ENCODE peak calls at places on chromosomes 11 and 22, in eight cellular contexts. One of them, this sample, is unnamed.

GRCh38 chr11:77026236-77026635 is 8.0 kb upstream of the B3GNT6 start:
- DNase-seq in PC-9: no peak
- DNase-seq in NCI-H510A treated with DMSO at 0.1 percent for 48 hours: no peak
- DNase-seq in stimulated activated CD4-positive, alpha-beta T cell treated with anti-CD3 and anti-CD28 coated beads, Interleukin-1b, Interleukin-23, amount 100 ng/mL, for 24 hours: no peak
- DNase-seq in left ventricle myocardium inferior: no peak
- DNase-seq in body of pancreas: no peak
- DNase-seq in activated T-helper 1 cell treated with Interleukin-2 at 50 U/mL for 16 hours: no peak
- DNase-seq in prostate gland: no peak
- DNase-seq in this sample: no peak

GRCh38 chr11:8586184-8586583 is 7.8 kb downstream of the STK33 start:
- DNase-seq in prostate gland: no peak
- DNase-seq in PC-9: no peak
- DNase-seq in stimulated activated CD4-positive, alpha-beta T cell treated with anti-CD3 and anti-CD28 coated beads, Interleukin-1b, Interleukin-23, amount 100 ng/mL, for 24 hours: no peak
- DNase-seq in left ventricle myocardium inferior: no peak
- DNase-seq in body of pancreas: no peak
- DNase-seq in activated T-helper 1 cell treated with Interleukin-2 at 50 U/mL for 16 hours: no peak
- DNase-seq in NCI-H510A treated with DMSO at 0.1 percent for 48 hours: no peak
- DNase-seq in this sample: no peak

GRCh38 chr11:69642549-69642912 is 1.6 kb downstream of the CCND1 start:
- DNase-seq in left ventricle myocardium inferior: peak
- DNase-seq in stimulated activated CD4-positive, alpha-beta T cell treated with anti-CD3 and anti-CD28 coated beads, Interleukin-1b, Interleukin-23, amount 100 ng/mL, for 24 hours: no peak
- DNase-seq in PC-9: no peak
- DNase-seq in body of pancreas: no peak
- DNase-seq in NCI-H510A treated with DMSO at 0.1 percent for 48 hours: no peak
- DNase-seq in activated T-helper 1 cell treated with Interleukin-2 at 50 U/mL for 16 hours: no peak
- DNase-seq in prostate gland: no peak
- DNase-seq in this sample: no peak

GRCh38 chr11:20131744-20132666 is 28.3 kb downstream of the DBX1 start:
- DNase-seq in activated T-helper 1 cell treated with Interleukin-2 at 50 U/mL for 16 hours: no peak
- DNase-seq in stimulated activated CD4-positive, alpha-beta T cell treated with anti-CD3 and anti-CD28 coated beads, Interleukin-1b, Interleukin-23, amount 100 ng/mL, for 24 hours: no peak
- DNase-seq in left ventricle myocardium inferior: peak
- DNase-seq in PC-9: peak
- DNase-seq in prostate gland: peak
- DNase-seq in body of pancreas: peak
- DNase-seq in NCI-H510A treated with DMSO at 0.1 percent for 48 hours: peak
- DNase-seq in this sample: peak

GRCh38 chr11:26753738-26754504 is 32.1 kb upstream of the SLC5A12 start:
- DNase-seq in prostate gland: peak
- DNase-seq in activated T-helper 1 cell treated with Interleukin-2 at 50 U/mL for 16 hours: no peak
- DNase-seq in PC-9: peak
- DNase-seq in body of pancreas: peak
- DNase-seq in stimulated activated CD4-positive, alpha-beta T cell treated with anti-CD3 and anti-CD28 coated beads, Interleukin-1b, Interleukin-23, amount 100 ng/mL, for 24 hours: no peak
- DNase-seq in left ventricle myocardium inferior: no peak
- DNase-seq in NCI-H510A treated with DMSO at 0.1 percent for 48 hours: peak
- DNase-seq in this sample: peak

GRCh38 chr11:118338637-118339061 is 3.9 kb downstream of the CD3D start:
- DNase-seq in left ventricle myocardium inferior: no peak
- DNase-seq in PC-9: no peak
- DNase-seq in prostate gland: no peak
- DNase-seq in stimulated activated CD4-positive, alpha-beta T cell treated with anti-CD3 and anti-CD28 coated beads, Interleukin-1b, Interleukin-23, amount 100 ng/mL, for 24 hours: peak
- DNase-seq in activated T-helper 1 cell treated with Interleukin-2 at 50 U/mL for 16 hours: peak
- DNase-seq in NCI-H510A treated with DMSO at 0.1 percent for 48 hours: no peak
- DNase-seq in body of pancreas: peak
- DNase-seq in this sample: no peak

GRCh38 chr22:38850941-38851849 is 7.4 kb upstream of the NPTXR start:
- DNase-seq in stimulated activated CD4-positive, alpha-beta T cell treated with anti-CD3 and anti-CD28 coated beads, Interleukin-1b, Interleukin-23, amount 100 ng/mL, for 24 hours: no peak
- DNase-seq in NCI-H510A treated with DMSO at 0.1 percent for 48 hours: no peak
- DNase-seq in prostate gland: no peak
- DNase-seq in body of pancreas: no peak
- DNase-seq in activated T-helper 1 cell treated with Interleukin-2 at 50 U/mL for 16 hours: no peak
- DNase-seq in PC-9: peak
- DNase-seq in left ventricle myocardium inferior: no peak
- DNase-seq in this sample: no peak

GRCh38 chr11:9646324-9646723 is 17.6 kb upstream of the SWAP70 start:
- DNase-seq in left ventricle myocardium inferior: no peak
- DNase-seq in activated T-helper 1 cell treated with Interleukin-2 at 50 U/mL for 16 hours: no peak
- DNase-seq in prostate gland: no peak
- DNase-seq in PC-9: no peak
- DNase-seq in NCI-H510A treated with DMSO at 0.1 percent for 48 hours: no peak
- DNase-seq in body of pancreas: no peak
- DNase-seq in stimulated activated CD4-positive, alpha-beta T cell treated with anti-CD3 and anti-CD28 coated beads, Interleukin-1b, Interleukin-23, amount 100 ng/mL, for 24 hours: no peak
- DNase-seq in this sample: no peak

GRCh38 chr11:46480909-46481308 is 89.3 kb upstream of the CHRM4 start:
- DNase-seq in body of pancreas: no peak
- DNase-seq in prostate gland: no peak
- DNase-seq in NCI-H510A treated with DMSO at 0.1 percent for 48 hours: no peak
- DNase-seq in left ventricle myocardium inferior: no peak
- DNase-seq in activated T-helper 1 cell treated with Interleukin-2 at 50 U/mL for 16 hours: no peak
- DNase-seq in stimulated activated CD4-positive, alpha-beta T cell treated with anti-CD3 and anti-CD28 coated beads, Interleukin-1b, Interleukin-23, amount 100 ng/mL, for 24 hours: no peak
- DNase-seq in PC-9: no peak
- DNase-seq in this sample: no peak

GRCh38 chr11:17504330-17505107 is 27.9 kb upstream of the ABCC8 start:
- DNase-seq in prostate gland: peak
- DNase-seq in activated T-helper 1 cell treated with Interleukin-2 at 50 U/mL for 16 hours: peak
- DNase-seq in PC-9: peak
- DNase-seq in left ventricle myocardium inferior: peak
- DNase-seq in stimulated activated CD4-positive, alpha-beta T cell treated with anti-CD3 and anti-CD28 coated beads, Interleukin-1b, Interleukin-23, amount 100 ng/mL, for 24 hours: peak
- DNase-seq in NCI-H510A treated with DMSO at 0.1 percent for 48 hours: peak
- DNase-seq in body of pancreas: peak
- DNase-seq in this sample: peak

GRCh38 chr11:113906515-113906914 is 1.9 kb downstream of the HTR3B start:
- DNase-seq in PC-9: no peak
- DNase-seq in activated T-helper 1 cell treated with Interleukin-2 at 50 U/mL for 16 hours: no peak
- DNase-seq in left ventricle myocardium inferior: no peak
- DNase-seq in stimulated activated CD4-positive, alpha-beta T cell treated with anti-CD3 and anti-CD28 coated beads, Interleukin-1b, Interleukin-23, amount 100 ng/mL, for 24 hours: no peak
- DNase-seq in body of pancreas: peak
- DNase-seq in NCI-H510A treated with DMSO at 0.1 percent for 48 hours: no peak
- DNase-seq in prostate gland: no peak
- DNase-seq in this sample: no peak

GRCh38 chr22:41445171-41446056 is 1.2 kb downstream of the TOB2 start:
- DNase-seq in activated T-helper 1 cell treated with Interleukin-2 at 50 U/mL for 16 hours: no peak
- DNase-seq in NCI-H510A treated with DMSO at 0.1 percent for 48 hours: peak
- DNase-seq in prostate gland: peak
- DNase-seq in body of pancreas: peak
- DNase-seq in PC-9: no peak
- DNase-seq in left ventricle myocardium inferior: peak
- DNase-seq in stimulated activated CD4-positive, alpha-beta T cell treated with anti-CD3 and anti-CD28 coated beads, Interleukin-1b, Interleukin-23, amount 100 ng/mL, for 24 hours: peak
- DNase-seq in this sample: no peak

GRCh38 chr22:50201191-50202129 is 649 bp downstream of the SELENOO start:
- DNase-seq in prostate gland: no peak
- DNase-seq in left ventricle myocardium inferior: no peak
- DNase-seq in PC-9: no peak
- DNase-seq in stimulated activated CD4-positive, alpha-beta T cell treated with anti-CD3 and anti-CD28 coated beads, Interleukin-1b, Interleukin-23, amount 100 ng/mL, for 24 hours: no peak
- DNase-seq in NCI-H510A treated with DMSO at 0.1 percent for 48 hours: no peak
- DNase-seq in body of pancreas: peak
- DNase-seq in activated T-helper 1 cell treated with Interleukin-2 at 50 U/mL for 16 hours: no peak
- DNase-seq in this sample: no peak

GRCh38 chr22:49119551-49119952 is 708.1 kb downstream of the BRD1 start:
- DNase-seq in stimulated activated CD4-positive, alpha-beta T cell treated with anti-CD3 and anti-CD28 coated beads, Interleukin-1b, Interleukin-23, amount 100 ng/mL, for 24 hours: no peak
- DNase-seq in left ventricle myocardium inferior: peak
- DNase-seq in activated T-helper 1 cell treated with Interleukin-2 at 50 U/mL for 16 hours: no peak
- DNase-seq in body of pancreas: peak
- DNase-seq in prostate gland: no peak
- DNase-seq in NCI-H510A treated with DMSO at 0.1 percent for 48 hours: no peak
- DNase-seq in PC-9: no peak
- DNase-seq in this sample: peak

GRCh38 chr22:44181033-44181911 is 547 bp downstream of the PARVG start:
- DNase-seq in prostate gland: no peak
- DNase-seq in PC-9: no peak
- DNase-seq in stimulated activated CD4-positive, alpha-beta T cell treated with anti-CD3 and anti-CD28 coated beads, Interleukin-1b, Interleukin-23, amount 100 ng/mL, for 24 hours: peak
- DNase-seq in activated T-helper 1 cell treated with Interleukin-2 at 50 U/mL for 16 hours: peak
- DNase-seq in NCI-H510A treated with DMSO at 0.1 percent for 48 hours: no peak
- DNase-seq in left ventricle myocardium inferior: peak
- DNase-seq in body of pancreas: peak
- DNase-seq in this sample: no peak

GRCh38 chr11:69496202-69496557 is 14.7 kb downstream of the LINC01488 start:
- DNase-seq in left ventricle myocardium inferior: peak
- DNase-seq in activated T-helper 1 cell treated with Interleukin-2 at 50 U/mL for 16 hours: no peak
- DNase-seq in NCI-H510A treated with DMSO at 0.1 percent for 48 hours: no peak
- DNase-seq in stimulated activated CD4-positive, alpha-beta T cell treated with anti-CD3 and anti-CD28 coated beads, Interleukin-1b, Interleukin-23, amount 100 ng/mL, for 24 hours: no peak
- DNase-seq in prostate gland: no peak
- DNase-seq in body of pancreas: no peak
- DNase-seq in PC-9: no peak
- DNase-seq in this sample: no peak

GRCh38 chr11:103995896-103996295 is 40.5 kb upstream of the DDI1 start:
- DNase-seq in NCI-H510A treated with DMSO at 0.1 percent for 48 hours: no peak
- DNase-seq in activated T-helper 1 cell treated with Interleukin-2 at 50 U/mL for 16 hours: no peak
- DNase-seq in PC-9: no peak
- DNase-seq in body of pancreas: no peak
- DNase-seq in stimulated activated CD4-positive, alpha-beta T cell treated with anti-CD3 and anti-CD28 coated beads, Interleukin-1b, Interleukin-23, amount 100 ng/mL, for 24 hours: no peak
- DNase-seq in prostate gland: no peak
- DNase-seq in left ventricle myocardium inferior: no peak
- DNase-seq in this sample: no peak

GRCh38 chr22:46315976-46316375 is 19.3 kb downstream of the GTSE1 start:
- DNase-seq in PC-9: no peak
- DNase-seq in body of pancreas: no peak
- DNase-seq in left ventricle myocardium inferior: no peak
- DNase-seq in prostate gland: no peak
- DNase-seq in NCI-H510A treated with DMSO at 0.1 percent for 48 hours: no peak
- DNase-seq in stimulated activated CD4-positive, alpha-beta T cell treated with anti-CD3 and anti-CD28 coated beads, Interleukin-1b, Interleukin-23, amount 100 ng/mL, for 24 hours: no peak
- DNase-seq in activated T-helper 1 cell treated with Interleukin-2 at 50 U/mL for 16 hours: no peak
- DNase-seq in this sample: no peak

This sample was measured in tibial artery.